ENCODE peak calls at places on chromosomes 5 and 9, in seven cellular contexts. K, R, E, F, D, U and O are unnamed samples.
A peak's percentile ranks its signal among the peaks of the same experiment; 100 is the strongest.

GRCh38 chr9:92716557-92716956 is 46.6 kb upstream of the IPPK start:
- DNase-seq in K (peak; percentile 75), R (peak; percentile 49), E (peak; percentile 46), F (peak; percentile 70), D (peak; percentile 47), U (peak; percentile 66), O (peak; percentile 72)

GRCh38 chr9:35690447-35691324 is 961 bp upstream of the TPM2 start:
- DNase-seq in K (peak; percentile 76), R (peak; percentile 81), E (peak; percentile 84), F (no peak), D (peak; percentile 70), U (peak; percentile 87), O (no peak)

GRCh38 chr9:94212531-94212930 is 46.6 kb upstream of the ZNF169 start:
- DNase-seq in K (no peak), R (no peak), E (no peak), F (no peak), D (no peak), U (no peak), O (no peak)

GRCh38 chr5:89190515-89191265 is 307.7 kb upstream of the MEF2C start:
- DNase-seq in K (no peak), R (no peak), E (no peak), F (no peak), D (peak; percentile 5), U (no peak), O (no peak)

GRCh38 chr5:95669540-95669939 is 13.3 kb downstream of the SPATA9 start:
- DNase-seq in K (no peak), R (peak; percentile 93), E (peak; percentile 99), F (no peak), D (peak; percentile 99), U (peak; percentile 69), O (peak; percentile 13)

GRCh38 chr9:22119537-22120167 is 110.5 kb upstream of the CDKN2B start:
- DNase-seq in K (no peak), R (peak; percentile 72), E (peak; percentile 39), F (peak; percentile 43), D (peak; percentile 75), U (no peak), O (peak; percentile 78)

GRCh38 chr9:85431396-85432102 is 310.2 kb downstream of the AGTPBP1 start:
- DNase-seq in K (no peak), R (no peak), E (no peak), F (no peak), D (no peak), U (no peak), O (peak; percentile 6)

GRCh38 chr9:89077519-89077918 is 86.3 kb downstream of the S1PR3 start:
- DNase-seq in K (no peak), R (no peak), E (no peak), F (no peak), D (no peak), U (no peak), O (no peak)

GRCh38 chr9:85723220-85723619 is 18.5 kb downstream of the AGTPBP1 start:
- DNase-seq in K (no peak), R (no peak), E (no peak), F (no peak), D (peak; percentile 55), U (peak; percentile 22), O (peak; percentile 42)

GRCh38 chr5:22852807-22853670 is at the start of gene CDH12:
- DNase-seq in K (peak; percentile 43), R (no peak), E (no peak), F (peak; percentile 27), D (peak; percentile 6), U (no peak), O (peak; percentile 38)

GRCh38 chr5:1380011-1380817 is 35.3 kb upstream of the CLPTM1L start:
- DNase-seq in K (no peak), R (peak; percentile 56), E (peak; percentile 31), F (peak; percentile 68), D (peak; percentile 43), U (peak; percentile 38), O (no peak)
- H3K4me3 ChIP-seq in K (peak overlapping the region; percentile 26), R (no peak overlapping the region), E (no peak overlapping the region), F (peak overlapping the region; percentile 19), D (no peak overlapping the region), U (peak overlapping the region; percentile 32), O (no peak overlapping the region)

DNA sequence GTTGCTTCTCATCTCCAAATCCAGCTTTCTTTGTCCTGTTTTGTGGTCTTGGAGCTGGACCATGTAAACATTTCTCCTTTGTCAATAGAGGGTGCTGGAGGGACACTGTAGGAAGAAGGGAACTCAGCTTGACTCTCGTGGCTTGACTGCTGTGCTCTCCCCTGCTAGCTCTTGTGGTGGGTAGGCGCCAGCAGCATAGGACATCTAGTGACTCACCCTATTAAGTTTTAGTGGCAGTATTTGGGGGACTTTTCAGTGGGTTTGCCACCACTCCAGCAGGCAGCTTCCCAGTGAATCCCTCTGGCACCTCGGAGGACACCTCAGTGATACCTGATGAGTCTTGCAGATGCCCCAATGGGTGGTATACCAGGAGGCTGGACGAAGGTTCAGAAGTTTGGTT is 97.8 kb downstream of the TSSK1B start:
- DNase-seq in K (no peak), R (peak; percentile 90), E (peak; percentile 74), F (peak; percentile 55), D (peak; percentile 88), U (no peak), O (peak; percentile 64)
- TF ChIP-seq CTCF in K (no peak), R (peak; percentile 77), E (peak; percentile 62), F (peak; percentile 71), D (peak; percentile 76), U (peak; percentile 65), O (peak; percentile 51)

GRCh38 chr9:129383415-129384088 is 205.5 kb upstream of the IER5L start:
- DNase-seq in K (peak; percentile 80), R (peak; percentile 69), E (peak; percentile 67), F (peak; percentile 73), D (peak; percentile 81), U (peak; percentile 88), O (peak; percentile 90)
- H3K4me3 ChIP-seq in K (peak overlapping the region; percentile 64), R (peak overlapping the region; percentile 33), E (peak overlapping the region; percentile 48), F (peak overlapping the region; percentile 54), D (peak overlapping the region; percentile 57), U (peak overlapping the region; percentile 75), O (peak overlapping the region; percentile 60)

GRCh38 chr9:37972346-37972745 is 68.4 kb upstream of the SLC25A51 start:
- DNase-seq in K (no peak), R (peak; percentile 48), E (peak; percentile 32), F (no peak), D (peak; percentile 57), U (no peak), O (peak; percentile 33)
- TF ChIP-seq CTCF in K (no peak), R (peak; percentile 41), E (peak; percentile 33), F (no peak), D (peak; percentile 56), U (no peak), O (peak; percentile 23)

DNA sequence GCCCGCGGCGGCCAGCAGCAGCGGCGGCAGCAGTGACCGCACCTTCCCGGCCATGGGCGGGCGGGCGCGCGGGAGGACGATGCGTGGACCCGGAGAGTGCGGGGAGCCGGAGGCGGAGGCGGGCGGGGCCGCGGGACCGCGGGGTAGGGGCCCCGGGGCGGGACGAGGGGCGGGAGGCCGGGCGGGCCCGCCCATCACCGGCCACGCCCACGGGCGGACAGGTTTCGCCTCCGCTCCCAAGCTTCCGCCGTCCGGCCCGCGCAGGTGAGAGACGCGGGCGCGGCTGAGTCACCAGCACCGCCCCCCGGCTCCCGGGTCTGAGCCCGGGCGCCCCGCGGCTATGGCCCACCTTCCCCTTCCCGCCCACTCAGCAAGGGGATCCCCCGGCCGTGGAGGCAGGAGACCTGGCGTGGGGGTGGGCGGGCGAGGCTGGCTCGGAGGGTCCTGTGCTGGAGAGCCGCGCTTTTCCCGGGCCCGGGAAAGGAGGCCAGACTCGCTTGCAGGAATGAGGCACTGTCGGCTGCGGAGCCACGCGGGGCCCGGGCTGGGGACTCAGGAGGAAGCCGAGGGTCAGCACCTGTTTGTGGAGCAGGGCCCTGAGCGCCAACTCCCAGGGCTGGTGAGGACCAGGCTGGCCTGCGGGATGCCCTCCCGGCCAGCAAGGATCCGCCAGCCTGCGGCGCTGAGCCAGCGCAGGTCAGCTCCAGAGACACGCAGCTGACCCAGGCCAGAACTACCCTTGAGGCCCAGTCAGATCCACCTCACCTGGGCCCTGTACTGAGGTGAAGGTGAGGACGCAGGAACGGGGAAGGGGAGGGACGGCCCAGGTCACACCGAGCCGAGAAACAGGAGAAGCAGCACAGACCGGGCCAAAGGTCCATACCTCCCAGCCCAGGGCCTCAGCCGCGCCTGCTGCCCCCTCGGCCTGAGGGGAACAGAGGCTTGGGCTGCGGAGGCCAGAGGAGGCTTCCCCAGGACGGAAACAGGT is at the start of gene ENTPD2:
- DNase-seq in K (no peak), R (no peak), E (no peak), F (peak; percentile 57), D (no peak), U (no peak), O (peak; percentile 84)
- H3K4me3 ChIP-seq in K (peak within 1 kb of the TSS; percentile 63), R (no peak within 1 kb of the TSS), E (no peak within 1 kb of the TSS), F (peak within 1 kb of the TSS; percentile 53), D (no peak within 1 kb of the TSS), U (peak within 1 kb of the TSS; percentile 64), O (peak within 1 kb of the TSS; percentile 30)

GRCh38 chr9:108270041-108270440 is 585.7 kb downstream of the ACTL7B start:
- DNase-seq in K (no peak), R (no peak), E (peak; percentile 54), F (no peak), D (peak; percentile 10), U (no peak), O (peak; percentile 27)
- TF ChIP-seq CTCF in K (no peak), R (no peak), E (no peak), F (no peak), D (no peak), U (no peak), O (peak; percentile 2)

DNA sequence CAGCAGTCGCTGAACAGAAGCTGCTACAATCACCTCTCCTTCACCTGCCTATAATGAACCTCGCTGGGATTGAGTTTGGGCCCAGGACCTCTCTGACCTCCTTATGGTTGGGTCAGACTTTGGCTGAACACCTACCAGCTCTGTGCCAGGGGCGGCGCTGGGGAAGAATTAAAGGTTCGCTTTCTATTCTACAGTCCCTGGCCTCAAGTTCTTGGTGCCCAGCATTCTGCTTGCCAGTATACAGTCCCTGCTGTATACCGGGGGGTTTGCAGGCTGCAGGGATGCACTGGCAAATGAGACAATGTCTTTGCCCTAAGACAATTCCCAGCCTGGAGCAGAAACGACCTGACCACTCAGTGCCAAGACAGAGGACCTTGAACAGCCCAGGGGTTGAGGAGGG is 930 bp upstream of the STRBP start:
- DNase-seq in K (no peak), R (no peak), E (no peak), F (no peak), D (no peak), U (no peak), O (no peak)
- H3K4me3 ChIP-seq in K (peak overlapping the region; percentile 78), R (peak overlapping the region; percentile 61), E (no peak overlapping the region), F (peak overlapping the region; percentile 66), D (no peak overlapping the region), U (peak overlapping the region; percentile 94), O (peak overlapping the region; percentile 57)

GRCh38 chr5:147954971-147955370 is 48.6 kb upstream of the C5orf46 start:
- DNase-seq in K (no peak), R (no peak), E (no peak), F (no peak), D (no peak), U (no peak), O (no peak)

DNA sequence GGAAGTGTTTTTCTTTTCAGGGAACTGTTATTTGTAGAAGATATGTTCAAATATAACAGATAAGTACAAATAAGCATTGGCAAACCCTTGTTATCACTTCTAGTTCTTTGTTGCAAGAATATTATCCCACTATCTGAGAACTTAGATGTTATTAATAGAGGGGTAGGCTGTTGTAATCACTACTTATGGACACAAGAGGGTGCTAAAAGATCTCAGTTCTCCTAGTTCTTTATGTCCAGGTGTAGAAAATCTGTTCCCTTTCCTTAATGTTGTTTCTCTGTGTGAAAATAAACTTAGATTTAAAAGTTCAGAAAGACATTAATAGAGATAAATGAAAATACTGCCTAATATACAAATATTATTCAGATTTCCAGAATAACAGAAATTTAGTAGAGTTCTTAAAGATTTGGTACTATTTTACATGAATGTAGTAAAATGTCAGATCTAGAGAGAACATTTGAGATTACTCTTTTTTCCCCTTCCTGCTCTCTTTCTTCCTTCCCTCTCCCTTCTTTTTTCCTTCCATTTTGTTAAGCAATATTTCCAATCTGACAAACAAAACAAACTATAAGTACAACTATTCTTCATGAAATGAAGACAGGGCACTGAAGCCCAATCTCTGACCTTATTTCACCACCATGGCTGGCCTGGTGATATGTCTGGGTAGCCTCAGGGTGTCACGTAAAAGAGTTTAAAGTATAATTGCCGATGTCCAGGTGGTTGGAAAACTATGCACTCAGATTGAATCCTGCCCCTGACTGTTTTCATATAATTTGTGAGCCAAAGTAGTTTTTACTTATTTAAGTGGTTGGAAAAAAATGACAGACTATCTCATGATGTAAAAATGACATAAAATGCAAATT is 43.6 kb upstream of the C5orf46 start:
- DNase-seq in K (no peak), R (peak; percentile 57), E (peak; percentile 50), F (peak; percentile 64), D (peak; percentile 68), U (no peak), O (peak; percentile 62)
- TF ChIP-seq CTCF in K (peak; percentile 81), R (peak; percentile 71), E (peak; percentile 66), F (peak; percentile 71), D (peak; percentile 66), U (peak; percentile 78), O (peak; percentile 58)